ENCODE peak calls at places on chromosomes 1 and 21, in eight cellular contexts. M is activated CD8-positive, alpha-beta memory T cell treated with anti-CD3 and anti-CD28 coated beads, Interleukin-2, amount 50 U/mL, for 4 hours; N is HTR-8/SVneo; A is GM04503; O is AG08395; F is T47D; D is activated naive CD8-positive, alpha-beta T cell treated with anti-CD3 and anti-CD28 coated beads, Interleukin-2, amount 50 U/mL, for 24 hours; C is Right ventricle myocardium superior. H is an unnamed sample.
A peak's percentile ranks its signal among the peaks of the same experiment; 100 is the strongest.

GRCh38 chr1:40078512-40079333 is 18.3 kb downstream of the PPT1 start:
- DNase-seq in M (peak; percentile 45), N (peak; percentile 55), A (no peak), O (peak; percentile 65), F (no peak), D (peak; percentile 57), C (no peak), H (peak; percentile 35)

GRCh38 chr1:159141584-159142518 is 29.6 kb upstream of the CADM3 start:
- DNase-seq in M (no peak), N (peak; percentile 3), A (peak; percentile 30), O (peak; percentile 72), F (no peak), D (peak; percentile 2), C (no peak), H (peak; percentile 54)

GRCh38 chr1:33527934-33528333 is 55.5 kb downstream of the ZSCAN20 start:
- DNase-seq in M (no peak), N (no peak), A (no peak), O (no peak), F (no peak), D (no peak), C (no peak), H (no peak)

GRCh38 chr1:154557939-154558609 is 388 bp downstream of the UBE2Q1 start:
- DNase-seq in M (peak; percentile 46), N (no peak), A (no peak), O (no peak), F (no peak), D (peak; percentile 42), C (peak; percentile 80), H (peak; percentile 41)

GRCh38 chr1:224407546-224408293 is 26.9 kb downstream of the WDR26 start:
- DNase-seq in M (no peak), N (no peak), A (no peak), O (no peak), F (no peak), D (no peak), C (no peak), H (peak; percentile 12)

GRCh38 chr1:12114340-12114683 is 51.2 kb downstream of the TNFRSF8 start:
- DNase-seq in M (no peak), N (no peak), A (no peak), O (no peak), F (no peak), D (no peak), C (no peak), H (no peak)

GRCh38 chr21:36917487-36918158 is 48.8 kb downstream of the HLCS start:
- DNase-seq in M (no peak), N (peak; percentile 59), A (no peak), O (peak; percentile 21), F (peak; percentile 80), D (no peak), C (no peak), H (peak; percentile 61)

GRCh38 chr1:6016191-6016865 is 24.1 kb upstream of the NPHP4 start:
- DNase-seq in M (no peak), N (peak; percentile 69), A (no peak), O (peak; percentile 46), F (no peak), D (no peak), C (no peak), H (peak; percentile 23)

GRCh38 chr1:185636848-185637247 is 97.3 kb upstream of the HMCN1 start:
- DNase-seq in M (no peak), N (no peak), A (no peak), O (no peak), F (no peak), D (no peak), C (no peak), H (no peak)

GRCh38 chr1:222948079-222948478 is 133.2 kb downstream of the DISP1 start:
- DNase-seq in M (no peak), N (no peak), A (no peak), O (no peak), F (no peak), D (no peak), C (no peak), H (no peak)

GRCh38 chr1:6343506-6344405 is 49.8 kb downstream of the ACOT7 start:
- DNase-seq in M (peak; percentile 50), N (peak; percentile 65), A (peak; percentile 37), O (peak; percentile 90), F (peak; percentile 54), D (peak; percentile 67), C (peak; percentile 75), H (peak; percentile 79)

H was measured in MG63.